ENCODE peak calls at places on chromosomes 12 and 14, in six cellular contexts. One of them, this sample, is unnamed. For H3K9me3, the result is how much of the 10 kb centered on the place peaks cover.

GRCh38 chr14:85702191-85702590 is 172.2 kb downstream of the FLRT2 start:
- DNase-seq in psoas muscle: no peak
- DNase-seq in left lung: no peak
- DNase-seq in Peyer's patch: no peak
- DNase-seq in mammary epithelial cell: no peak
- DNase-seq in A549: no peak
- DNase-seq in this sample: no peak

GRCh38 chr12:121441555-121441954 is 41.6 kb downstream of the RNF34 start:
- DNase-seq in psoas muscle: no peak
- DNase-seq in A549: peak
- DNase-seq in left lung: no peak
- DNase-seq in mammary epithelial cell: no peak
- DNase-seq in Peyer's patch: no peak
- DNase-seq in this sample: no peak

GRCh38 chr14:100911665-100912316 is 8.3 kb upstream of the RTL1 start:
- DNase-seq in left lung: no peak
- DNase-seq in mammary epithelial cell: no peak
- DNase-seq in A549: no peak
- DNase-seq in Peyer's patch: no peak
- DNase-seq in psoas muscle: no peak
- DNase-seq in this sample: no peak

GRCh38 chr12:58819945-58820344 is 100.4 kb downstream of the LRIG3 start:
- DNase-seq in left lung: no peak
- DNase-seq in mammary epithelial cell: no peak
- DNase-seq in psoas muscle: no peak
- DNase-seq in Peyer's patch: no peak
- DNase-seq in A549: no peak
- DNase-seq in this sample: no peak

GRCh38 chr12:104569348-104570173 is 112.8 kb downstream of the CHST11 start:
- DNase-seq in A549: no peak
- DNase-seq in Peyer's patch: peak
- DNase-seq in mammary epithelial cell: no peak
- DNase-seq in psoas muscle: no peak
- DNase-seq in left lung: peak
- DNase-seq in this sample: no peak

GRCh38 chr12:51923506-51924365 is 16.4 kb downstream of the ACVRL1 start:
- DNase-seq in A549: peak
- DNase-seq in psoas muscle: peak
- DNase-seq in mammary epithelial cell: no peak
- DNase-seq in Peyer's patch: peak
- DNase-seq in left lung: peak
- DNase-seq in this sample: no peak

GRCh38 chr14:102927878-102928411 is 5.5 kb downstream of the AMN start:
- DNase-seq in A549: no peak
- DNase-seq in left lung: no peak
- DNase-seq in psoas muscle: no peak
- DNase-seq in mammary epithelial cell: no peak
- DNase-seq in Peyer's patch: no peak
- DNase-seq in this sample: no peak

GRCh38 chr12:130817804-130818203 is 21.2 kb downstream of the STX2 start:
- DNase-seq in mammary epithelial cell: no peak
- DNase-seq in left lung: no peak
- DNase-seq in Peyer's patch: no peak
- DNase-seq in psoas muscle: no peak
- DNase-seq in A549: no peak
- DNase-seq in this sample: no peak

GRCh38 chr14:36009643-36010042 is 166.9 kb downstream of the PTCSC3 start:
- DNase-seq in A549: no peak
- DNase-seq in psoas muscle: no peak
- DNase-seq in mammary epithelial cell: no peak
- DNase-seq in left lung: no peak
- DNase-seq in Peyer's patch: no peak
- DNase-seq in this sample: no peak

GRCh38 chr12:103986823-103987222 is 21.2 kb downstream of the TDG start:
- DNase-seq in mammary epithelial cell: no peak
- DNase-seq in Peyer's patch: no peak
- DNase-seq in A549: no peak
- DNase-seq in psoas muscle: no peak
- DNase-seq in left lung: no peak
- DNase-seq in this sample: peak

GRCh38 chr12:19712041-19712440 is 272.7 kb downstream of the AEBP2 start:
- DNase-seq in psoas muscle: no peak
- DNase-seq in A549: peak
- DNase-seq in Peyer's patch: no peak
- DNase-seq in left lung: no peak
- DNase-seq in mammary epithelial cell: peak
- DNase-seq in this sample: no peak

GRCh38 chr12:20415013-20415412 is 46.7 kb downstream of the PDE3A start:
- DNase-seq in psoas muscle: no peak
- DNase-seq in mammary epithelial cell: no peak
- DNase-seq in A549: no peak
- DNase-seq in Peyer's patch: no peak
- DNase-seq in left lung: no peak
- DNase-seq in this sample: no peak

GRCh38 chr14:27049611-27050172 is 451.9 kb upstream of the NOVA1 start:
- DNase-seq in psoas muscle: no peak
- DNase-seq in Peyer's patch: no peak
- DNase-seq in mammary epithelial cell: no peak
- DNase-seq in A549: no peak
- DNase-seq in left lung: no peak
- DNase-seq in this sample: no peak

GRCh38 chr14:69355155-69355954 is 42.7 kb downstream of the ERH start:
- DNase-seq in psoas muscle: no peak
- DNase-seq in mammary epithelial cell: no peak
- DNase-seq in Peyer's patch: no peak
- DNase-seq in left lung: no peak
- DNase-seq in A549: no peak
- DNase-seq in this sample: no peak

GRCh38 chr12:57549909-57550627 is at the start of gene KIF5A:
- DNase-seq in A549: peak
- DNase-seq in Peyer's patch: peak
- DNase-seq in left lung: no peak
- DNase-seq in mammary epithelial cell: no peak
- DNase-seq in psoas muscle: peak
- DNase-seq in this sample: peak

GRCh38 chr12:46490635-46491034 is 118.1 kb upstream of the SLC38A2 start:
- DNase-seq in A549: no peak
- DNase-seq in mammary epithelial cell: no peak
- DNase-seq in left lung: no peak
- DNase-seq in Peyer's patch: no peak
- DNase-seq in psoas muscle: no peak
- DNase-seq in this sample: no peak

GRCh38 chr12:67534046-67534445 is 114.5 kb upstream of the DYRK2 start:
- DNase-seq in psoas muscle: no peak
- DNase-seq in mammary epithelial cell: peak
- DNase-seq in Peyer's patch: no peak
- DNase-seq in left lung: no peak
- DNase-seq in A549: no peak
- DNase-seq in this sample: no peak

GRCh38 chr12:15886372-15887042 is 4.3 kb downstream of the STRAP start:
- DNase-seq in psoas muscle: no peak
- DNase-seq in Peyer's patch: no peak
- DNase-seq in left lung: no peak
- DNase-seq in A549: no peak
- DNase-seq in mammary epithelial cell: no peak
- DNase-seq in this sample: no peak

DNA sequence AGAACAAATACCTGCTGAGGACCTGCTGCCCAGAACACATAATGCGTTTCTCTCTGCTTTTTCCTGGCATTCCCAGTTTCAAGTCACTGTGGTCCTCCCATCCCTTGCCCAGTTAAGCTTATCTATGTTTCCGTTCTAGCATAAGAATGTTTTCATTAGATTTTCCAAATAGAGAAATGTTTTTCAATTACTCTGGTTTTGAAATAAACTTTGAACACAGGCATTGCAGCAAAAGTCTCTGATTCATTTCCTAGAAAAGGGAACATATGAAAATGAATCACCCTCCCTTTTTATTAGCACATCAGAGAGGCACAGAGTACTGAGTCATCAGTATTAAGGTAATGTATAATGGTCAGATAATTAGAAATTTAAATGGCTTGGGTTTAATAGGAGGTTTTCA is 201.1 kb upstream of the TMEM260 start:
- DNase-seq in A549: no peak
- DNase-seq in Peyer's patch: no peak
- DNase-seq in mammary epithelial cell: peak
- DNase-seq in psoas muscle: no peak
- DNase-seq in left lung: no peak
- DNase-seq in this sample: no peak
- H3K27ac ChIP-seq in A549: no peak
- H3K27ac ChIP-seq in Peyer's patch: no peak
- H3K27ac ChIP-seq in mammary epithelial cell: no peak
- H3K27ac ChIP-seq in psoas muscle: no peak
- H3K27ac ChIP-seq in left lung: peak
- H3K27ac ChIP-seq in this sample: no peak

GRCh38 chr14:40684328-40684727 is 922.3 kb upstream of the LRFN5 start:
- DNase-seq in left lung: no peak
- DNase-seq in psoas muscle: no peak
- DNase-seq in mammary epithelial cell: no peak
- DNase-seq in Peyer's patch: no peak
- DNase-seq in A549: no peak
- DNase-seq in this sample: no peak

GRCh38 chr14:40679256-40679655 is 927.4 kb upstream of the LRFN5 start:
- DNase-seq in mammary epithelial cell: no peak
- DNase-seq in Peyer's patch: no peak
- DNase-seq in A549: no peak
- DNase-seq in left lung: no peak
- DNase-seq in psoas muscle: no peak
- DNase-seq in this sample: no peak

GRCh38 chr14:40685764-40686163 is 920.9 kb upstream of the LRFN5 start:
- DNase-seq in Peyer's patch: no peak
- DNase-seq in left lung: no peak
- DNase-seq in psoas muscle: no peak
- DNase-seq in mammary epithelial cell: no peak
- DNase-seq in A549: no peak
- DNase-seq in this sample: no peak

DNA sequence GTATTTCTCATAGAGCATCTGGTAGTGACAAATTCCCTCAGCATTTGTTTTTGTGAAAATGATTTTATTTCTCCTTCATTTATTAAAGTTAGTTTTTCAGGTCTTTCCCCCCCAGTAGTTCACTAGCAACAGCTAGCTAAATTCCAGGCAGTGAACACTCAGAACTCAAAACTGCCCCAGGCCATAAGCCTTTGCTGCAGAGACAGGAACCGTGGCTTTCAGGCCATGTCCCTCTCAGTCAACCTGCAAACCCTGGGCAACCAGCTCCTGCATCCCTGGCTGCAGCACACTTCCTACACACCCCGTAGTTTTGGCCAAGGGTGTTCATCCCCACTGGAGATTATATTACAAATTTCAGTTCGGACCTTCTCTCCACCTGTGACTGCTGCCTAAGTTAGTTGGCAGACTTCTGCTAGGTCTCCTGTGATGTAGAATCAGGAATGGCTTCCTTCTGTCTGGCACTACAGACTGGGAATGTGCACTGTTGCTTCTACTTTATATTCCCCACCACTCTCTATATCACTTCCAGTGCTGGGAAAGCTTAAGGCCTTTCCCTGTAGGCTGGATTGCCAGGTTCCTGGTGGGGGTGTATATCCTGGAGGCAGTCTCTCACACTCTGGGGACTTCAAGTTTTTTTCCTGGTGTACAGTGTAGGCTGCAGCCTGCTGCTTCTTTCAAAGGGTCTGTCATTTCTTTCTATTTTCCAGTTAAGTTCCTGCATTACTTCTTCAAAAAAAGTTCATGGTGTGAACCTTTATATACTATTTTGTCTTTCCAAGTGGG is 924.4 kb upstream of the LRFN5 start:
- DNase-seq in A549: no peak
- DNase-seq in left lung: no peak
- DNase-seq in Peyer's patch: no peak
- DNase-seq in psoas muscle: no peak
- DNase-seq in mammary epithelial cell: no peak
- DNase-seq in this sample: no peak
- H3K9me3 ChIP-seq in A549: under half
- H3K9me3 ChIP-seq in left lung: under half
- H3K9me3 ChIP-seq in Peyer's patch: under half
- H3K9me3 ChIP-seq in psoas muscle: under half
- H3K9me3 ChIP-seq in mammary epithelial cell: under half
- H3K9me3 ChIP-seq in this sample: under half

DNA sequence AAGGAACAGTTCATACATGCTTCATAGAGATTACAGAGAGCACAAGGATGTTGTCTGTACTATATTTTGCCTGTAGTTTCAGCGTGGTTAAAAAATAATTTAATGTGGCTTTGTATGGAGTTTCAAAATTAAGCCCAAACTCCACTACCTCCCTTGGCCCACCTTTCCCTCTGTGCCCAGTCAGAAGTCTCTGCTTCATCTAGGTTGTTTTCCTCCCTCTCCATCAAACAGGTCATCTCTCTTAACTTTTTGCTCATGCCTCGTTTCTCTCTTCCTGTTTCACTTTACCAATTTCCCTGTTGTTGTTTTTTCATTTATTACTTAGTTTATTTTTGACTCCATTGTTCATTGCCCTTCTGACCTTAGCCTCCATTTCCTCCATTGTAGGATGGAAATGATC is 94.9 kb upstream of the NEDD1 start:
- DNase-seq in Peyer's patch: no peak
- DNase-seq in left lung: no peak
- DNase-seq in mammary epithelial cell: no peak
- DNase-seq in psoas muscle: no peak
- DNase-seq in A549: no peak
- DNase-seq in this sample: no peak
- H3K27ac ChIP-seq in Peyer's patch: no peak
- H3K27ac ChIP-seq in left lung: no peak
- H3K27ac ChIP-seq in mammary epithelial cell: no peak
- H3K27ac ChIP-seq in psoas muscle: no peak
- H3K27ac ChIP-seq in A549: no peak
- H3K27ac ChIP-seq in this sample: peak

GRCh38 chr12:34373926-34374325 is 351.6 kb downstream of the ALG10 start:
- DNase-seq in A549: no peak
- DNase-seq in mammary epithelial cell: no peak
- DNase-seq in left lung: no peak
- DNase-seq in Peyer's patch: no peak
- DNase-seq in psoas muscle: no peak
- DNase-seq in this sample: no peak

GRCh38 chr12:34372003-34372402 is 349.7 kb downstream of the ALG10 start:
- DNase-seq in mammary epithelial cell: no peak
- DNase-seq in left lung: no peak
- DNase-seq in A549: no peak
- DNase-seq in Peyer's patch: no peak
- DNase-seq in psoas muscle: no peak
- DNase-seq in this sample: no peak

GRCh38 chr12:34371050-34371449 is 348.8 kb downstream of the ALG10 start:
- DNase-seq in psoas muscle: no peak
- DNase-seq in mammary epithelial cell: no peak
- DNase-seq in left lung: no peak
- DNase-seq in Peyer's patch: no peak
- DNase-seq in A549: no peak
- DNase-seq in this sample: no peak

GRCh38 chr12:34363050-34363673 is 340.9 kb downstream of the ALG10 start:
- DNase-seq in Peyer's patch: no peak
- DNase-seq in left lung: no peak
- DNase-seq in mammary epithelial cell: no peak
- DNase-seq in psoas muscle: no peak
- DNase-seq in A549: peak
- DNase-seq in this sample: no peak

DNA sequence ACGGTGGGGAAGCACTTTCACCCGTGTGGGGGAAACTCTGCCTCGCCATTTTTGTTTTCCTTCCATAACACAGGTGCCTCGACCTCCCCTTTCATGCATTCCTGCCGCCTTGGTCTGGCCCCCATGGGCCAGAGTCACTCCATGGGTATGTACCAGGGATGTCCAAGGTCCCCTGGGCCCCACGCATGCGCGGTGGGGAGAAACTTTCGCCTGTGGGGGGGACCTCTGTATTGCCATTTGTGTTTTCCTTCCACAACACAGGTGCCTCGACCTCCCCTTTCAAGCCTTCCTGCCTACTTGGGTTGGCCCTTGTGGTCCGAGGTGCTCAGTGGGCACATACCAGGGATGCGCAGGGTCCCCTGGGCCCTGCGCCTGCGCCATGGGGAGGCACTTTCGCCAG is 345.8 kb downstream of the ALG10 start:
- DNase-seq in A549: no peak
- DNase-seq in mammary epithelial cell: no peak
- DNase-seq in left lung: no peak
- DNase-seq in psoas muscle: no peak
- DNase-seq in Peyer's patch: no peak
- DNase-seq in this sample: no peak
- H3K9me3 ChIP-seq in A549: under half
- H3K9me3 ChIP-seq in mammary epithelial cell: half or more
- H3K9me3 ChIP-seq in left lung: half or more
- H3K9me3 ChIP-seq in psoas muscle: under half
- H3K9me3 ChIP-seq in Peyer's patch: under half
- H3K9me3 ChIP-seq in this sample: under half